ENCODE peak calls at places on chromosomes 13 and 19, in eight cellular contexts. T, Y, Q, I, C, W, Z and H are unnamed samples.
A peak's percentile ranks its signal among the peaks of the same experiment; 100 is the strongest.

GRCh38 chr13:100100115-100100879 is 11.4 kb downstream of the PCCA start:
- DNase-seq in T (peak; percentile 53), Y (no peak), Q (no peak), I (no peak), C (no peak), W (no peak), Z (no peak), H (peak; percentile 82)

GRCh38 chr19:45340899-45341453 is 426 bp downstream of the KLC3 start:
- DNase-seq in T (no peak), Y (peak; percentile 28), Q (no peak), I (no peak), C (no peak), W (no peak), Z (no peak), H (no peak)

GRCh38 chr13:111219306-111219705 is 101.1 kb upstream of the TEX29 start:
- DNase-seq in T (no peak), Y (no peak), Q (no peak), I (no peak), C (no peak), W (peak; percentile 85), Z (no peak), H (peak; percentile 31)

GRCh38 chr19:14432817-14433453 is at the start of gene PKN1:
- DNase-seq in T (peak; percentile 57), Y (peak; percentile 70), Q (no peak), I (peak; percentile 84), C (peak; percentile 71), W (peak; percentile 86), Z (no peak), H (no peak)

GRCh38 chr19:19205416-19206410 is 2.5 kb upstream of the NR2C2AP start:
- DNase-seq in T (no peak), Y (no peak), Q (no peak), I (no peak), C (no peak), W (no peak), Z (no peak), H (no peak)

GRCh38 chr13:94369862-94370491 is 109.5 kb downstream of the DCT start:
- DNase-seq in T (no peak), Y (no peak), Q (no peak), I (no peak), C (no peak), W (no peak), Z (no peak), H (no peak)

GRCh38 chr19:56109216-56109615 is 11.9 kb downstream of the ZNF787 start:
- DNase-seq in T (no peak), Y (no peak), Q (no peak), I (no peak), C (no peak), W (no peak), Z (no peak), H (no peak)

GRCh38 chr13:42001580-42001979 is 40.7 kb upstream of the VWA8 start:
- DNase-seq in T (no peak), Y (no peak), Q (no peak), I (no peak), C (no peak), W (no peak), Z (no peak), H (peak; percentile 82)

GRCh38 chr19:9431475-9431874 is 3.9 kb downstream of the ZNF266 start:
- DNase-seq in T (no peak), Y (peak; percentile 70), Q (no peak), I (peak; percentile 77), C (no peak), W (no peak), Z (peak; percentile 12), H (no peak)

GRCh38 chr19:9430444-9430843 is 4.9 kb downstream of the ZNF266 start:
- DNase-seq in T (no peak), Y (no peak), Q (no peak), I (no peak), C (no peak), W (no peak), Z (no peak), H (no peak)

DNA sequence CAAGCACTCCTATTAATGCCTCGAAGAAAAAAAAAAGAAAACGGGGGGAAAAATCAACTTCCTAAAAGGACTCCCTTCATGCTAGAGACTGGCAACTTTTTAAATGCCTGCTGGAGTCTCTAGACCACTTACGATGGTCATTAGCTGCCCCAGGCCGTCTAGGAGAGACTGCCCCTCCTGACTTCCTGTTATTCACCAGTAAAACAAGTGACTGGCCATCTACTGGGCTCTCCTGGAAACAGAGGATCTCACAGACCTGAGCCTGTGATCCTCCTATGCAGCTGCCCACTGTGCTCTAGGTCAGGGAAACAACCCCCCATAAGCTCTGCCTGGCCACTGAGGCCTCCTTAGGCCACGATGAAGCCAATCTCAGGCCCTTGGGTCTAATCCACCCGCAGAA is 7.4 kb downstream of the ZNF266 start:
- DNase-seq in T (no peak), Y (no peak), Q (no peak), I (no peak), C (no peak), W (no peak), Z (no peak), H (no peak)
- H3K36me3 ChIP-seq in T (peaks cover 100% of the 10 kb centered on the region), Y (peaks cover 53% of the 10 kb centered on the region), Q (peaks cover 84% of the 10 kb centered on the region), I (peaks cover 83% of the 10 kb centered on the region), C (peaks cover 1% of the 10 kb centered on the region), W (peaks cover 20% of the 10 kb centered on the region), Z (no peaks in the 10 kb centered on the region), H (peaks cover 1% of the 10 kb centered on the region)

GRCh38 chr19:756821-757688 is 6.1 kb downstream of the MISP start:
- DNase-seq in T (no peak), Y (no peak), Q (no peak), I (no peak), C (no peak), W (no peak), Z (no peak), H (no peak)
- H3K36me3 ChIP-seq in T (peaks cover 13% of the 10 kb centered on the region), Y (no peaks in the 10 kb centered on the region), Q (no peaks in the 10 kb centered on the region), I (no peaks in the 10 kb centered on the region), C (no peaks in the 10 kb centered on the region), W (no peaks in the 10 kb centered on the region), Z (no peaks in the 10 kb centered on the region), H (peaks cover 1% of the 10 kb centered on the region)

GRCh38 chr13:113233101-113233500 is 23.7 kb downstream of the CUL4A start:
- DNase-seq in T (no peak), Y (no peak), Q (no peak), I (no peak), C (no peak), W (peak; percentile 60), Z (no peak), H (no peak)

GRCh38 chr13:113243847-113244246 is 34.4 kb downstream of the CUL4A start:
- DNase-seq in T (no peak), Y (no peak), Q (no peak), I (no peak), C (no peak), W (no peak), Z (no peak), H (no peak)

GRCh38 chr13:113239357-113239756 is 29.9 kb downstream of the CUL4A start:
- DNase-seq in T (no peak), Y (no peak), Q (no peak), I (no peak), C (no peak), W (no peak), Z (no peak), H (no peak)

GRCh38 chr13:113239986-113240385 is 30.6 kb downstream of the CUL4A start:
- DNase-seq in T (no peak), Y (no peak), Q (no peak), I (no peak), C (no peak), W (no peak), Z (no peak), H (no peak)

DNA sequence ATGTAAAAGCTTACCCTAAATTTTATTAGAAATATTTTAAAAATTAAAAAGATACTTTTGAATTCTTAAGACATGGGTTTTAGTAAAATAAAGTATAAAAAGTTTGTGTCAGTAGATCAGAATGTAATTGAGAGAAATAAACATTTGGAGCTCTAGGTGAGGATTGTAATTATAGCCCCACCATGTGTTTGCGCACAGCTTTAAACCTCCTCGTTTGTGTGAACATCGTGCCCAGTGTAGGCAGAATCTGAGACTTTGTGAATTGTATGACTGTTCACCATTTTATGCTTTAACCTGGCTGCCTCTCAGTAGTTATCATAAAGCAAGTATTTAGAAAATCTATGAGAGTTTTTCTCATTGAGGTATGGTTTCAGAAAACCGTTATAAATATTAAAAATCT is 29.1 kb downstream of the CUL4A start:
- DNase-seq in T (no peak), Y (no peak), Q (no peak), I (no peak), C (no peak), W (no peak), Z (no peak), H (no peak)
- H3K36me3 ChIP-seq in T (peaks cover 92% of the 10 kb centered on the region), Y (peaks cover 59% of the 10 kb centered on the region), Q (peaks cover 59% of the 10 kb centered on the region), I (peaks cover 44% of the 10 kb centered on the region), C (peaks cover 8% of the 10 kb centered on the region), W (peaks cover 4% of the 10 kb centered on the region), Z (peaks cover 4% of the 10 kb centered on the region), H (no peaks in the 10 kb centered on the region)

DNA sequence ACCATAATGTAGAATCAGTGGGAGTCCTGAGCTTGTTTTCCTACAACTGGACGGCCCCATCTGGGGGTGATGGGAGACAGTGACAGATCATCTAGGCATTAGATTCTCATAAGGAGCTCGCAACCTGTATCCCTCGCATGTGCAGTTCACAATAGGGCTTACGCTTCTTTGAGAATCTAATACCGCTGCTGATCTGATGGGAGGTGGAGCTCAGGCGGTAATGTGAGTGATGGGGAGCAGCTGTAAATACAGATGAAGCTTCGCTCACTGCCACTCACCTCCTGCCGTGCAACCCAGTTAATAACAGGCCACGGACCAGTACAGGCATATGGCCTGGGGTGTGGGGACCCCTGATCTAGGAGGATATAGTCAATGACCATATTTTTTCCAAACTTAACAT is 38.8 kb downstream of the RCBTB1 start:
- DNase-seq in T (no peak), Y (peak; percentile 70), Q (no peak), I (no peak), C (no peak), W (no peak), Z (no peak), H (no peak)
- H3K36me3 ChIP-seq in T (peaks cover 99% of the 10 kb centered on the region), Y (peaks cover 7% of the 10 kb centered on the region), Q (peaks cover 21% of the 10 kb centered on the region), I (peaks cover 40% of the 10 kb centered on the region), C (no peaks in the 10 kb centered on the region), W (peaks cover 10% of the 10 kb centered on the region), Z (no peaks in the 10 kb centered on the region), H (no peaks in the 10 kb centered on the region)

GRCh38 chr19:5457709-5458108 is 2.5 kb downstream of the ZNRF4 start:
- DNase-seq in T (no peak), Y (no peak), Q (no peak), I (no peak), C (no peak), W (no peak), Z (no peak), H (no peak)

GRCh38 chr19:5458420-5458819 is 3.2 kb downstream of the ZNRF4 start:
- DNase-seq in T (no peak), Y (no peak), Q (no peak), I (no peak), C (no peak), W (no peak), Z (no peak), H (no peak)

GRCh38 chr19:5463959-5464358 is 8.7 kb downstream of the ZNRF4 start:
- DNase-seq in T (no peak), Y (no peak), Q (no peak), I (no peak), C (no peak), W (no peak), Z (no peak), H (no peak)

GRCh38 chr19:5459360-5459759 is 4.1 kb downstream of the ZNRF4 start:
- DNase-seq in T (no peak), Y (no peak), Q (no peak), I (no peak), C (no peak), W (no peak), Z (no peak), H (no peak)

GRCh38 chr19:5460748-5461147 is 5.5 kb downstream of the ZNRF4 start:
- DNase-seq in T (no peak), Y (no peak), Q (no peak), I (peak; percentile 46), C (no peak), W (no peak), Z (no peak), H (no peak)
- H3K36me3 ChIP-seq in T (no peaks in the 10 kb centered on the region), Y (no peaks in the 10 kb centered on the region), Q (no peaks in the 10 kb centered on the region), I (no peaks in the 10 kb centered on the region), C (no peaks in the 10 kb centered on the region), W (no peaks in the 10 kb centered on the region), Z (no peaks in the 10 kb centered on the region), H (no peaks in the 10 kb centered on the region)